ENCODE peak calls at places on chromosomes 2 and 18, in eight cellular contexts. N, M, F, A, X, E, Z and S are unnamed samples.

GRCh38 chr2:20682166-20682565 is 15.2 kb downstream of the GDF7 start:
- DNase-seq in N (peak), M (no peak), F (no peak), A (no peak), X (no peak), E (no peak), Z (no peak), S (peak)

GRCh38 chr2:205198130-205198505 is 484.2 kb upstream of the NRP2 start:
- DNase-seq in N (peak), M (peak), F (no peak), A (peak), X (no peak), E (no peak), Z (no peak), S (peak)

GRCh38 chr2:38075436-38076249 is at the start of gene CYP1B1:
- DNase-seq in N (no peak), M (no peak), F (peak), A (peak), X (no peak), E (no peak), Z (peak), S (no peak)

GRCh38 chr2:23485841-23486395 is 100.9 kb downstream of the KLHL29 start:
- DNase-seq in N (no peak), M (no peak), F (no peak), A (no peak), X (no peak), E (no peak), Z (no peak), S (no peak)

GRCh38 chr2:75311993-75312392 is 112.7 kb upstream of the TACR1 start:
- DNase-seq in N (peak), M (no peak), F (no peak), A (no peak), X (peak), E (peak), Z (no peak), S (no peak)

GRCh38 chr2:229474125-229474524 is 203.0 kb upstream of the PID1 start:
- DNase-seq in N (no peak), M (no peak), F (no peak), A (no peak), X (no peak), E (no peak), Z (no peak), S (no peak)

GRCh38 chr2:120346667-120347358 is 877 bp downstream of the INHBB start:
- DNase-seq in N (no peak), M (peak), F (no peak), A (peak), X (peak), E (no peak), Z (peak), S (peak)

GRCh38 chr2:129765326-129766158 is 213.9 kb upstream of the RAB6C start:
- DNase-seq in N (no peak), M (no peak), F (no peak), A (no peak), X (no peak), E (no peak), Z (no peak), S (no peak)

GRCh38 chr2:59826177-59826576 is 727.3 kb downstream of the BCL11A start:
- DNase-seq in N (no peak), M (no peak), F (no peak), A (peak), X (no peak), E (no peak), Z (no peak), S (no peak)

GRCh38 chr18:37394610-37394965 is 171.0 kb downstream of the CELF4 start:
- DNase-seq in N (no peak), M (no peak), F (no peak), A (no peak), X (no peak), E (no peak), Z (no peak), S (no peak)

GRCh38 chr2:44778221-44778654 is 163.3 kb upstream of the SIX3 start:
- DNase-seq in N (peak), M (peak), F (no peak), A (no peak), X (no peak), E (peak), Z (no peak), S (no peak)

GRCh38 chr2:164044637-164045036 is 308.8 kb upstream of the FIGN start:
- DNase-seq in N (no peak), M (peak), F (no peak), A (no peak), X (no peak), E (no peak), Z (no peak), S (no peak)

GRCh38 chr2:161373939-161374338 is 42.2 kb upstream of the TBR1 start:
- DNase-seq in N (no peak), M (peak), F (no peak), A (peak), X (no peak), E (no peak), Z (peak), S (peak)
- TF ChIP-seq CTCF in N (no peak), M (no peak), F (no peak), A (no peak), X (no peak), E (no peak), Z (no peak), S (no peak)

DNA sequence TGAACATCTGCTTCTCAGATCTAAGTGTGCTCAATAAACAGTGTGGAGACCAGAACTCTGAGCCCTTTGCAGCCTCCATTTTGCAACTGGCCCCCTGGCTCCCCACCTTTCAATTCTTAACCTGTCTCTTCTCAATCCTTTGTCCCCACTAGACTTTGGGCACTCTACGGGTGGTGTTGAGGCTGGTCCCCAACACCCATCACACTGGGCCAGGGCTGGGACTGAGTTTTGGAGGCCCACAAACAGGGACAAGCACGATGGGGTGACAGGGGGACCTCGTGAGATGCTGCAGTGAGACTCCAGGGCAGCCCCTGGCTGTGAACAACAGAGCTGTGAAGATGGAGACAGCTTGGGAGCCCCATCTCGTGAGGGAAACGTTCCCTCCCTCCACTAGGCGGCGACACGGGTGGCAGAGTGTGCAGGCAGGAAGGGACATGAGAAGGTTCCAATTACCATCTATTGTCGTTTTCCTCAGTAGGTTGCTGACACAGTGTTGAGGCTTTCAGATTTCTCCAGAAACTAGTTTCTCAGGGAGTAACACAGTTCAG is 1.2 kb downstream of the ANKMY1 start:
- DNase-seq in N (peak), M (peak), F (no peak), A (peak), X (peak), E (peak), Z (peak), S (peak)
- TF ChIP-seq CTCF in N (peak), M (peak), F (peak), A (peak), X (peak), E (peak), Z (peak), S (peak)

GRCh38 chr2:95022309-95023221 is 2.9 kb upstream of the MAL start:
- DNase-seq in N (peak), M (peak), F (peak), A (peak), X (peak), E (peak), Z (peak), S (peak)

GRCh38 chr2:95024960-95025405 is 525 bp upstream of the MAL start:
- DNase-seq in N (no peak), M (no peak), F (no peak), A (peak), X (no peak), E (no peak), Z (no peak), S (no peak)

GRCh38 chr2:95021847-95022246 is 3.7 kb upstream of the MAL start:
- DNase-seq in N (no peak), M (no peak), F (no peak), A (peak), X (no peak), E (no peak), Z (no peak), S (no peak)

GRCh38 chr2:95024306-95024880 is 1.1 kb upstream of the MAL start:
- DNase-seq in N (no peak), M (no peak), F (no peak), A (peak), X (no peak), E (no peak), Z (no peak), S (no peak)

GRCh38 chr2:95023222-95023597 is 2.3 kb upstream of the MAL start:
- DNase-seq in N (no peak), M (no peak), F (no peak), A (no peak), X (peak), E (peak), Z (peak), S (no peak)
- TF ChIP-seq CTCF in N (no peak), M (no peak), F (no peak), A (no peak), X (peak), E (peak), Z (peak), S (no peak)

GRCh38 chr18:31255953-31256352 is 62.0 kb upstream of the DSG1 start:
- DNase-seq in N (no peak), M (no peak), F (no peak), A (no peak), X (no peak), E (no peak), Z (peak), S (no peak)

GRCh38 chr18:31248783-31249521 is 69.0 kb upstream of the DSG1 start:
- DNase-seq in N (no peak), M (no peak), F (no peak), A (no peak), X (peak), E (no peak), Z (peak), S (no peak)

GRCh38 chr18:31250902-31251301 is 67.1 kb upstream of the DSG1 start:
- DNase-seq in N (no peak), M (no peak), F (no peak), A (no peak), X (no peak), E (no peak), Z (peak), S (no peak)

GRCh38 chr18:31247574-31248199 is 70.3 kb upstream of the DSG1 start:
- DNase-seq in N (no peak), M (peak), F (no peak), A (no peak), X (no peak), E (no peak), Z (peak), S (no peak)

DNA sequence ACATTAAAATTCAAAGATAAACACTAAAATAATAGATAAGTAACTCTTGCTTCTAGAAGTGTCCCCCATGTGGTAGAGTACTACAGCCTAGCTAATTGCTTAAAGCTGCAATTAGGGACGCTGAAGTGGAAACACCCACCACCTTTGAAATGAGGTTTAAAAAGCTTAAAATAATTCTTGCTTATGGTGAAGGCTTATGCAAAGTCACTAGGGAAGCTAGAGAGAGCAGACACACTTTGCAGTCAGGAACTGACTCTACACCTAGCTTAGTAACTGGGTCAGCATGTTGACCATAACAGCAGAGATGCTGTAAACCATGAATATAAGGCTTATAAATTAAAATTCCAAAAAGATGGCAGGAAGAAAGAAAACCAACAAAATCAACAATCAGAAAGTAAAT is 65.4 kb upstream of the DSG1 start:
- DNase-seq in N (no peak), M (no peak), F (no peak), A (no peak), X (no peak), E (no peak), Z (no peak), S (no peak)
- TF ChIP-seq CTCF in N (no peak), M (no peak), F (no peak), A (no peak), X (no peak), E (no peak), Z (no peak), S (no peak)

GRCh38 chr2:197851451-197851850 is 47.1 kb downstream of the PLCL1 start:
- DNase-seq in N (no peak), M (no peak), F (no peak), A (no peak), X (no peak), E (no peak), Z (no peak), S (no peak)
- TF ChIP-seq CTCF in N (no peak), M (peak), F (no peak), A (no peak), X (no peak), E (peak), Z (no peak), S (peak)